ENCODE peak calls at places on chromosomes 4 and X, in eight cellular contexts. W, K, U, V, C, N, Y and Z are unnamed samples.

GRCh38 chr4:8690216-8690786 is 97.7 kb downstream of the CPZ start:
- DNase-seq in U (no peak), K (no peak), N (no peak), C (peak; percentile 40), V (no peak), Y (no peak), W (no peak), Z (no peak)

GRCh38 chr4:105633241-105633640 is 75.2 kb downstream of the INTS12 start:
- DNase-seq in W (no peak), U (no peak), Y (no peak), V (no peak), C (no peak), N (no peak), K (no peak), Z (no peak)

GRCh38 chrX:72540318-72540717 is 32.3 kb downstream of the HDAC8 start:
- DNase-seq in K (peak; percentile 46), C (no peak), Y (no peak), V (no peak), U (peak; percentile 7), W (no peak), N (no peak), Z (no peak)

GRCh38 chrX:147228153-147228552 is 413.6 kb upstream of the CXorf51A start:
- DNase-seq in Y (no peak), W (no peak), U (no peak), V (no peak), C (no peak), N (no peak), K (no peak), Z (no peak)

GRCh38 chrX:30592846-30593245 is 15.3 kb upstream of the TASL start:
- DNase-seq in U (no peak), N (no peak), Y (no peak), W (no peak), K (no peak), C (no peak), V (no peak), Z (no peak)

GRCh38 chr4:40228497-40229365 is 31.9 kb downstream of the RHOH start:
- DNase-seq in C (no peak), K (no peak), W (no peak), N (peak; percentile 49), U (no peak), V (no peak), Y (no peak), Z (no peak)

GRCh38 chr4:95728145-95728544 is 111.7 kb upstream of the PDHA2 start:
- DNase-seq in U (no peak), N (no peak), V (no peak), W (no peak), C (peak; percentile 64), Y (no peak), K (peak; percentile 92), Z (peak; percentile 78)

GRCh38 chrX:30230395-30230794 is at the start of gene MAGEB3:
- DNase-seq in N (no peak), C (no peak), U (no peak), V (no peak), K (no peak), W (no peak), Y (peak; percentile 13), Z (no peak)

GRCh38 chrX:40095588-40096394 is 2.0 kb downstream of the BCOR start:
- DNase-seq in Y (no peak), N (no peak), K (peak; percentile 45), W (no peak), U (peak; percentile 65), C (no peak), V (no peak), Z (no peak)

GRCh38 chrX:112470551-112470950 is 209.2 kb downstream of the LHFPL1 start:
- DNase-seq in V (no peak), N (no peak), K (no peak), Y (no peak), W (no peak), U (no peak), C (no peak), Z (no peak)

GRCh38 chr4:97656034-97656720 is 487.1 kb downstream of the STPG2 start:
- DNase-seq in V (no peak), U (no peak), C (no peak), Y (no peak), W (no peak), K (peak; percentile 89), N (no peak), Z (peak; percentile 97)

GRCh38 chrX:44223150-44223549 is 120.3 kb downstream of the EFHC2 start:
- DNase-seq in K (peak; percentile 40), U (no peak), Y (no peak), W (no peak), N (no peak), C (no peak), V (no peak), Z (no peak)

GRCh38 chr4:32778025-32778424 is 2057.9 kb downstream of the PCDH7 start:
- DNase-seq in K (no peak), V (no peak), Y (no peak), C (no peak), N (no peak), U (no peak), W (no peak), Z (no peak)

GRCh38 chr4:32776435-32777203 is 2056.4 kb downstream of the PCDH7 start:
- DNase-seq in V (no peak), U (no peak), C (no peak), Y (no peak), K (no peak), N (no peak), W (no peak), Z (no peak)

GRCh38 chr4:32778938-32779337 is 2058.8 kb downstream of the PCDH7 start:
- DNase-seq in K (no peak), W (no peak), Y (no peak), U (no peak), V (no peak), N (no peak), C (no peak), Z (no peak)

DNA sequence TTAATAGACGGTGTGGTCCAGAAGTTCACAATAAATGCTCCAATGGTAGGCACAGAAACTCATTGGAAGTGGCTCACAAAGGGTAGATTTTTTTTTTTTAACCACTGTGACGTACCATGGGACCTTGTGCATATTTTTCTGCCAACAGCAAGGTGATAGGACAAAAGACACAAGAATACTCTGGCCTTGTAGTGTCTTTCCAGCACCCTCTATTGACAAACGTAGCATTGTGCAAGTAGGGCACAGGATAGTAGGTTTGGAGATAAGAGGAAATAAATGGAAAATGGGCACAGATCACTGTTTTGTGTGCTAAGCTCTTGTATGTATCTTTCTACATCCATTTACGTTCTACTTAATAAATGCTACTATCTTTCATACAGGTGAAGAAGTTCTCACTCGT is 2054.9 kb downstream of the PCDH7 start:
- DNase-seq in U (peak; percentile 58), C (no peak), Y (no peak), V (no peak), K (peak; percentile 14), W (no peak), N (no peak), Z (peak; percentile 27)
- TF ChIP-seq CTCF in U (peak; percentile 77), C (no peak), Y (peak; percentile 1), V (no peak), K (peak; percentile 19), W (no peak), N (no peak), Z (peak; percentile 95)

GRCh38 chr4:109803924-109804571 is 2.2 kb upstream of the CFI start:
- DNase-seq in U (peak; percentile 64), W (peak; percentile 4), C (no peak), V (no peak), Y (no peak), K (peak; percentile 68), N (peak; percentile 41), Z (peak; percentile 29)
- TF ChIP-seq CTCF in U (peak; percentile 76), W (peak; percentile 47), C (peak; percentile 9), V (no peak), Y (no peak), K (peak; percentile 31), N (peak; percentile 48), Z (peak; percentile 72)

DNA sequence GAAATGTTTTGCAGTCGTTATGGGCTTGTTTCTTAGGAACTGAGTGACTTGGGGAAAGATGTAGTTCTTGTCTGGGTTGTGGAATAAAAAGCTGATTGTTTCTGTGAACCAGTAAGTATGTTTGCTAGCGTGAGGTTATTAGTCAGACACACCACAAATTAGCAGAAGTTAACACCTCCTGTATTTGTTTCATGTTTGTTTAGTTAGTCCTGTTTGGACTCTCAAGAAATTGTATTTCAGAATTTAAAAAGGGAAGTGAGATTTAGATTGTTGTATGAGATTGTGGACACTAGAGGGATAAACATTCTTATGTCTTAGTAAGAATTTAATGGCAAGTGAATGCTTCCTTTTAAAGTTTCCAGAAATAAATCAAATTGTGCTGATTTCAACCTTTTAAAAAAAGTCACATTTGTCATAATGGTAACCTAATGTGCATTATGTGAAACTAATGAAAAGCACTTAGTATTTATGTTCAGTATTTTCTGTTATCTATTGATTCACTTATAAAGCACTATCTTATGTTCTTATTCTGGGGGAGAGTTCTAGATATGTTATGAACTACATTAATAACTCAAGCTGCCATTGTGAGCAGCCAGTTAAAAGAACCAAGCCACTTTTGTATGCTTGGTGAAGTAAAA is 25.6 kb downstream of the ATP10D start:
- DNase-seq in W (no peak), V (no peak), Y (no peak), K (peak; percentile 45), U (no peak), N (peak; percentile 52), C (no peak), Z (peak; percentile 19)
- TF ChIP-seq CTCF in W (peak; percentile 10), V (no peak), Y (no peak), K (peak; percentile 32), U (peak; percentile 56), N (no peak), C (no peak), Z (no peak)

DNA sequence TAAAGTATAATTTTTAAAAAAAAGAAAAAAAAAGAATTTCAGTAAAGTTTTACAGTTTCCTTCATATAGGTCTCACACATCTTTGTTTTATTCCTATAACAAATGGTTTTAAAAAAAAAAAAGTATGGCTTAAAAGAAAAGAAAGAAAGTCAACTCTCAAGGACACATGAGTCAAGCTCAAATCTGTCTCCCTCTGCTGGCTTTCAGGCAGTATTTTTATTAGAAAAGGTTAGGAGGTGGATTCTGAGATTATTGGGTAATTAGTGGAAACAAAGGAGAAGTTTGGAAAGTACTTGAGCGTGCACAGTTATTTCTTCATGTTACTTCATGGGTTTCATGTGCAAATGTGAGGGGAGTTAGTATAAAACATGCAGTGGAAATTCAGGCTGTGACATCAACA is 36.6 kb upstream of the BTC start:
- DNase-seq in N (no peak), C (no peak), U (no peak), W (no peak), V (no peak), Y (no peak), K (peak; percentile 6), Z (no peak)
- TF ChIP-seq CTCF in N (no peak), C (no peak), U (peak; percentile 61), W (peak; percentile 10), V (no peak), Y (no peak), K (peak; percentile 26), Z (peak; percentile 46)

GRCh38 chrX:95509474-95509873 is 1175.2 kb upstream of the DIAPH2 start:
- DNase-seq in U (no peak), N (no peak), Y (no peak), C (no peak), V (no peak), W (no peak), K (no peak), Z (no peak)

GRCh38 chrX:95505721-95506120 is 1178.9 kb upstream of the DIAPH2 start:
- DNase-seq in K (no peak), Y (no peak), U (no peak), W (no peak), N (no peak), V (no peak), C (no peak), Z (no peak)
- TF ChIP-seq CTCF in K (no peak), Y (no peak), U (no peak), W (no peak), N (no peak), V (no peak), C (no peak), Z (no peak)

GRCh38 chr4:73456177-73457022 is 20.4 kb downstream of the AFP start:
- DNase-seq in U (no peak), V (no peak), W (no peak), C (no peak), Y (no peak), K (no peak), N (no peak), Z (no peak)
- TF ChIP-seq CTCF in U (no peak), V (no peak), W (no peak), C (no peak), Y (no peak), K (no peak), N (no peak), Z (no peak)